ENCODE peak calls at places on chromosomes 13 and 19, in eight cellular contexts. H, U, F, O, A, X, G and W are unnamed samples.

GRCh38 chr13:112908342-112908741 is 60.7 kb upstream of the MCF2L start:
- DNase-seq in H (no peak), U (no peak), F (no peak), O (no peak), A (no peak), X (no peak), G (no peak), W (no peak)

GRCh38 chr13:95035311-95036109 is 265.7 kb downstream of the ABCC4 start:
- DNase-seq in H (no peak), U (no peak), F (no peak), O (no peak), A (no peak), X (no peak), G (no peak), W (no peak)

GRCh38 chr13:51728275-51728673 is 75.7 kb downstream of the DHRS12 start:
- DNase-seq in H (no peak), U (no peak), F (no peak), O (no peak), A (no peak), X (no peak), G (no peak), W (no peak)

GRCh38 chr13:113955235-113955634 is 18.6 kb downstream of the C13orf46 start:
- DNase-seq in H (no peak), U (no peak), F (no peak), O (no peak), A (no peak), X (no peak), G (no peak), W (no peak)

GRCh38 chr13:95512957-95513356 is 39.6 kb upstream of the CLDN10 start:
- DNase-seq in H (no peak), U (no peak), F (no peak), O (no peak), A (no peak), X (no peak), G (no peak), W (no peak)

GRCh38 chr13:83516781-83517180 is 365.5 kb downstream of the SLITRK1 start:
- DNase-seq in H (no peak), U (no peak), F (no peak), O (no peak), A (no peak), X (no peak), G (no peak), W (no peak)

GRCh38 chr13:93086329-93086728 is 140.3 kb upstream of the GPC6 start:
- DNase-seq in H (no peak), U (no peak), F (no peak), O (no peak), A (no peak), X (no peak), G (no peak), W (no peak)

GRCh38 chr13:51240888-51241475 is 18.8 kb downstream of the FAM124A start:
- DNase-seq in H (no peak), U (no peak), F (no peak), O (no peak), A (no peak), X (no peak), G (no peak), W (peak; percentile 32)

GRCh38 chr19:49475995-49476880 is 2.2 kb downstream of the FLT3LG start:
- DNase-seq in H (peak; percentile 62), U (peak; percentile 49), F (no peak), O (peak; percentile 74), A (peak; percentile 44), X (no peak), G (no peak), W (no peak)

GRCh38 chr13:113373811-113374485 is 10.0 kb upstream of the GRTP1 start:
- DNase-seq in H (no peak), U (no peak), F (no peak), O (no peak), A (no peak), X (no peak), G (no peak), W (no peak)

GRCh38 chr13:106752584-106753202 is 184.8 kb upstream of the ARGLU1 start:
- DNase-seq in H (no peak), U (no peak), F (no peak), O (no peak), A (no peak), X (no peak), G (no peak), W (no peak)

GRCh38 chr13:88456155-88456554 is 785.0 kb downstream of the SLITRK5 start:
- DNase-seq in H (no peak), U (no peak), F (no peak), O (no peak), A (no peak), X (no peak), G (no peak), W (no peak)

GRCh38 chr13:41463823-41464602 is 6.7 kb downstream of the RGCC start:
- DNase-seq in H (no peak), U (peak; percentile 38), F (peak; percentile 65), O (no peak), A (no peak), X (no peak), G (no peak), W (no peak)

GRCh38 chr13:111456452-111457230 is 136.2 kb downstream of the TEX29 start:
- DNase-seq in H (no peak), U (no peak), F (no peak), O (no peak), A (no peak), X (no peak), G (no peak), W (no peak)

GRCh38 chr13:95494082-95494681 is 58.3 kb upstream of the CLDN10 start:
- DNase-seq in H (peak; percentile 2), U (no peak), F (no peak), O (peak; percentile 62), A (no peak), X (no peak), G (no peak), W (no peak)

GRCh38 chr13:45327253-45327954 is 13.6 kb downstream of the TPT1 start:
- DNase-seq in H (no peak), U (no peak), F (no peak), O (no peak), A (no peak), X (no peak), G (no peak), W (no peak)

GRCh38 chr13:76019421-76020044 is 383.4 kb downstream of the LMO7 start:
- DNase-seq in H (no peak), U (no peak), F (no peak), O (peak; percentile 11), A (peak; percentile 83), X (no peak), G (no peak), W (no peak)

GRCh38 chr19:343941-344624 is 513 bp downstream of the MIER2 start:
- DNase-seq in H (no peak), U (peak; percentile 20), F (no peak), O (peak; percentile 98), A (peak; percentile 35), X (no peak), G (no peak), W (no peak)

GRCh38 chr13:103471896-103472295 is 405.7 kb upstream of the SLC10A2 start:
- DNase-seq in H (no peak), U (no peak), F (no peak), O (no peak), A (no peak), X (no peak), G (no peak), W (no peak)

GRCh38 chr19:55146648-55147218 is 2.3 kb downstream of the TNNT1 start:
- DNase-seq in H (peak; percentile 94), U (no peak), F (no peak), O (peak; percentile 70), A (no peak), X (no peak), G (no peak), W (no peak)